ENCODE peak calls at places on chromosomes 5 and 9, in five cellular contexts. Q, P, R, E and U are unnamed samples.

GRCh38 chr5:109242518-109242917 is 167.3 kb downstream of the PJA2 start:
- DNase-seq in P (no peak), R (no peak), E (no peak), Q (no peak), U (no peak)

GRCh38 chr9:14175778-14176177 is 138.2 kb downstream of the NFIB start:
- DNase-seq in R (no peak), Q (no peak), E (no peak), P (no peak), U (no peak)

GRCh38 chr5:153885166-153885565 is 153.5 kb downstream of the FAM114A2 start:
- DNase-seq in P (no peak), E (no peak), R (no peak), Q (no peak), U (no peak)

GRCh38 chr9:90099262-90099982 is 494.6 kb downstream of the GADD45G start:
- DNase-seq in R (no peak), E (no peak), P (peak; percentile 51), Q (peak; percentile 24), U (no peak)

GRCh38 chr9:130780865-130781504 is 54.1 kb upstream of the ABL1 start:
- DNase-seq in E (peak; percentile 98), P (no peak), R (no peak), Q (no peak), U (no peak)

GRCh38 chr9:92669527-92669889 is 423 bp downstream of the IPPK start:
- DNase-seq in Q (no peak), E (no peak), P (no peak), R (no peak), U (peak; percentile 15)

GRCh38 chr5:90562331-90562730 is 3.7 kb downstream of the ADGRV1 start:
- DNase-seq in R (no peak), P (no peak), Q (no peak), E (no peak), U (no peak)

GRCh38 chr5:119268387-119269060 is 87.3 kb upstream of the TNFAIP8 start:
- DNase-seq in R (peak; percentile 88), P (peak; percentile 34), E (peak; percentile 96), Q (peak; percentile 91), U (peak; percentile 86)

GRCh38 chr5:74143724-74144330 is 496.7 kb downstream of the ENC1 start:
- DNase-seq in R (no peak), P (no peak), E (no peak), Q (no peak), U (no peak)

GRCh38 chr5:150523472-150524350 is 15.8 kb downstream of the NDST1 start:
- DNase-seq in P (no peak), R (no peak), Q (peak; percentile 85), E (peak; percentile 75), U (no peak)

GRCh38 chr9:99345936-99346335 is 123.9 kb downstream of the SEC61B start:
- DNase-seq in R (no peak), P (no peak), Q (no peak), E (peak; percentile 76), U (no peak)

GRCh38 chr5:149426931-149427330 is 47.8 kb upstream of the IL17B start:
- DNase-seq in E (no peak), R (no peak), P (no peak), Q (no peak), U (no peak)